ENCODE peak calls at places on chromosomes 3 and 15, in seven cellular contexts. One of them, this sample, is unnamed.

GRCh38 chr3:3778216-3778615 is 21.0 kb upstream of the LRRN1 start:
- DNase-seq in neuronal stem cell: no peak
- DNase-seq in H9: no peak
- DNase-seq in mesenchymal stem cell: no peak
- DNase-seq in IMR-90: no peak
- DNase-seq in H1: no peak
- DNase-seq in trophoblast cell: no peak
- DNase-seq in this sample: no peak

GRCh38 chr15:58761010-58761388 is 10.1 kb upstream of the MINDY2 start:
- DNase-seq in neuronal stem cell: no peak
- DNase-seq in H9: no peak
- DNase-seq in mesenchymal stem cell: no peak
- DNase-seq in IMR-90: no peak
- DNase-seq in H1: no peak
- DNase-seq in trophoblast cell: no peak
- DNase-seq in this sample: no peak

GRCh38 chr3:535566-536416 is 339.2 kb downstream of the CHL1 start:
- DNase-seq in neuronal stem cell: no peak
- DNase-seq in H9: peak; percentile 72
- DNase-seq in mesenchymal stem cell: no peak
- DNase-seq in IMR-90: peak; percentile 11
- DNase-seq in H1: peak; percentile 69
- DNase-seq in trophoblast cell: no peak
- DNase-seq in this sample: peak; percentile 56

GRCh38 chr15:70586241-70586640 is 177.1 kb downstream of the UACA start:
- DNase-seq in neuronal stem cell: no peak
- DNase-seq in H9: peak; percentile 21
- DNase-seq in mesenchymal stem cell: no peak
- DNase-seq in IMR-90: no peak
- DNase-seq in H1: no peak
- DNase-seq in trophoblast cell: no peak
- DNase-seq in this sample: no peak

GRCh38 chr15:81473177-81473576 is 99.2 kb upstream of the TMC3 start:
- DNase-seq in neuronal stem cell: no peak
- DNase-seq in H9: no peak
- DNase-seq in mesenchymal stem cell: no peak
- DNase-seq in IMR-90: no peak
- DNase-seq in H1: no peak
- DNase-seq in trophoblast cell: no peak
- DNase-seq in this sample: no peak

GRCh38 chr3:182683335-182684257 is 109.7 kb upstream of the ATP11B start:
- DNase-seq in neuronal stem cell: peak; percentile 73
- DNase-seq in H9: peak; percentile 73
- DNase-seq in mesenchymal stem cell: peak; percentile 75
- DNase-seq in IMR-90: peak; percentile 68
- DNase-seq in H1: peak; percentile 80
- DNase-seq in trophoblast cell: peak; percentile 93
- DNase-seq in this sample: peak; percentile 79

GRCh38 chr15:95557226-95558046 is 773.1 kb upstream of the NR2F2 start:
- DNase-seq in neuronal stem cell: no peak
- DNase-seq in H9: no peak
- DNase-seq in mesenchymal stem cell: peak; percentile 95
- DNase-seq in IMR-90: peak; percentile 95
- DNase-seq in H1: no peak
- DNase-seq in trophoblast cell: peak; percentile 80
- DNase-seq in this sample: peak; percentile 74

GRCh38 chr3:153439780-153440179 is 277.8 kb downstream of the RAP2B start:
- DNase-seq in neuronal stem cell: no peak
- DNase-seq in H9: no peak
- DNase-seq in mesenchymal stem cell: no peak
- DNase-seq in IMR-90: peak; percentile 8
- DNase-seq in H1: no peak
- DNase-seq in trophoblast cell: no peak
- DNase-seq in this sample: peak; percentile 22

GRCh38 chr15:23687143-23687470 is at the start of gene NDN:
- DNase-seq in neuronal stem cell: peak; percentile 57
- DNase-seq in H9: peak; percentile 79
- DNase-seq in mesenchymal stem cell: peak; percentile 44
- DNase-seq in IMR-90: peak; percentile 52
- DNase-seq in H1: peak; percentile 70
- DNase-seq in trophoblast cell: no peak
- DNase-seq in this sample: peak; percentile 78

GRCh38 chr3:130010556-130010955 is 36.0 kb downstream of the TRH start:
- DNase-seq in neuronal stem cell: no peak
- DNase-seq in H9: no peak
- DNase-seq in mesenchymal stem cell: no peak
- DNase-seq in IMR-90: no peak
- DNase-seq in H1: no peak
- DNase-seq in trophoblast cell: no peak
- DNase-seq in this sample: no peak

GRCh38 chr15:77387355-77388105 is 32.4 kb downstream of the PEAK1 start:
- DNase-seq in neuronal stem cell: no peak
- DNase-seq in H9: no peak
- DNase-seq in mesenchymal stem cell: no peak
- DNase-seq in IMR-90: peak; percentile 16
- DNase-seq in H1: no peak
- DNase-seq in trophoblast cell: no peak
- DNase-seq in this sample: peak; percentile 15

GRCh38 chr3:51747840-51748239 is 31.2 kb downstream of the IQCF6 start:
- DNase-seq in neuronal stem cell: no peak
- DNase-seq in H9: no peak
- DNase-seq in mesenchymal stem cell: no peak
- DNase-seq in IMR-90: no peak
- DNase-seq in H1: no peak
- DNase-seq in trophoblast cell: no peak
- DNase-seq in this sample: no peak

GRCh38 chr15:74417230-74417629 is 16.5 kb downstream of the SEMA7A start:
- DNase-seq in neuronal stem cell: no peak
- DNase-seq in H9: no peak
- DNase-seq in mesenchymal stem cell: peak; percentile 47
- DNase-seq in IMR-90: peak; percentile 83
- DNase-seq in H1: no peak
- DNase-seq in trophoblast cell: no peak
- DNase-seq in this sample: no peak

GRCh38 chr3:182375921-182376320 is 417.4 kb upstream of the ATP11B start:
- DNase-seq in neuronal stem cell: no peak
- DNase-seq in H9: no peak
- DNase-seq in mesenchymal stem cell: no peak
- DNase-seq in IMR-90: no peak
- DNase-seq in H1: no peak
- DNase-seq in trophoblast cell: no peak
- DNase-seq in this sample: no peak

GRCh38 chr3:179071569-179072397 is at the start of gene ZMAT3:
- DNase-seq in neuronal stem cell: peak; percentile 75
- DNase-seq in H9: peak; percentile 86
- DNase-seq in mesenchymal stem cell: peak; percentile 87
- DNase-seq in IMR-90: peak; percentile 82
- DNase-seq in H1: peak; percentile 89
- DNase-seq in trophoblast cell: peak; percentile 90
- DNase-seq in this sample: peak; percentile 87

GRCh38 chr3:195613468-195614069 is 29.8 kb upstream of the APOD start:
- DNase-seq in neuronal stem cell: no peak
- DNase-seq in H9: no peak
- DNase-seq in mesenchymal stem cell: no peak
- DNase-seq in IMR-90: peak; percentile 6
- DNase-seq in H1: no peak
- DNase-seq in trophoblast cell: peak; percentile 80
- DNase-seq in this sample: no peak

GRCh38 chr15:100078511-100079220 is 263.1 kb downstream of the ADAMTS17 start:
- DNase-seq in neuronal stem cell: no peak
- DNase-seq in H9: no peak
- DNase-seq in mesenchymal stem cell: peak; percentile 29
- DNase-seq in IMR-90: no peak
- DNase-seq in H1: no peak
- DNase-seq in trophoblast cell: peak; percentile 52
- DNase-seq in this sample: no peak

GRCh38 chr3:25412269-25412668 is 15.8 kb upstream of the RARB start:
- DNase-seq in neuronal stem cell: no peak
- DNase-seq in H9: no peak
- DNase-seq in mesenchymal stem cell: peak; percentile 66
- DNase-seq in IMR-90: peak; percentile 16
- DNase-seq in H1: no peak
- DNase-seq in trophoblast cell: no peak
- DNase-seq in this sample: no peak

GRCh38 chr15:91311986-91312385 is 211.9 kb downstream of the SV2B start:
- DNase-seq in neuronal stem cell: no peak
- DNase-seq in H9: no peak
- DNase-seq in mesenchymal stem cell: no peak
- DNase-seq in IMR-90: no peak
- DNase-seq in H1: no peak
- DNase-seq in trophoblast cell: no peak
- DNase-seq in this sample: no peak

GRCh38 chr3:148866261-148866660 is 1.2 kb downstream of the CPA3 start:
- DNase-seq in neuronal stem cell: no peak
- DNase-seq in H9: no peak
- DNase-seq in mesenchymal stem cell: peak; percentile 25
- DNase-seq in IMR-90: peak; percentile 69
- DNase-seq in H1: no peak
- DNase-seq in trophoblast cell: peak; percentile 26
- DNase-seq in this sample: peak; percentile 71

GRCh38 chr3:197891-198491 is 1.4 kb downstream of the CHL1 start:
- DNase-seq in neuronal stem cell: peak; percentile 21
- DNase-seq in H9: peak; percentile 28
- DNase-seq in mesenchymal stem cell: no peak
- DNase-seq in IMR-90: no peak
- DNase-seq in H1: peak; percentile 58
- DNase-seq in trophoblast cell: no peak
- DNase-seq in this sample: peak; percentile 12

DNA sequence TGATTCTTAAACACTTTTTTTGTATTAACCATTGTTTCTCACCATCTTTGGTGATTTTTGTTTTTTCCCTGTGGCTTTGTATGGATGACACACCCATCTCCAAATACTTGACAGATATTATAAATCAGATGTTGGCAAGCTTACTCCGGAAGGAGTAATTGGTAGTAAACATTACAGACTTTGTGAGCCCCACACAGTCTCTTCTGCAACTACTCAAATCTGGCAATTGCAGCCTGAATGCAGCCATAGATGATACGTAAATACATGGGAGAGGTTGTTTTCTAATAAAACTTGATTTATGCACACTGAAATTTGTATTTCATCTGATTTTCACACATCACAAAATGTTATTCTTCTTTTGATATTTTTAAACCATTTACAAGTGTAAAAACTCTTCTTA is 331.5 kb downstream of the ARPP21 start:
- DNase-seq in neuronal stem cell: no peak
- DNase-seq in H9: no peak
- DNase-seq in mesenchymal stem cell: no peak
- DNase-seq in IMR-90: no peak
- DNase-seq in H1: no peak
- DNase-seq in trophoblast cell: no peak
- DNase-seq in this sample: no peak
- H2BK5ac ChIP-seq in neuronal stem cell: no peak overlapping the region
- H2BK5ac ChIP-seq in H9: no peak overlapping the region
- H2BK5ac ChIP-seq in mesenchymal stem cell: no peak overlapping the region
- H2BK5ac ChIP-seq in IMR-90: no peak overlapping the region
- H2BK5ac ChIP-seq in H1: no peak overlapping the region
- H2BK5ac ChIP-seq in trophoblast cell: no peak overlapping the region
- H2BK5ac ChIP-seq in this sample: no peak overlapping the region

DNA sequence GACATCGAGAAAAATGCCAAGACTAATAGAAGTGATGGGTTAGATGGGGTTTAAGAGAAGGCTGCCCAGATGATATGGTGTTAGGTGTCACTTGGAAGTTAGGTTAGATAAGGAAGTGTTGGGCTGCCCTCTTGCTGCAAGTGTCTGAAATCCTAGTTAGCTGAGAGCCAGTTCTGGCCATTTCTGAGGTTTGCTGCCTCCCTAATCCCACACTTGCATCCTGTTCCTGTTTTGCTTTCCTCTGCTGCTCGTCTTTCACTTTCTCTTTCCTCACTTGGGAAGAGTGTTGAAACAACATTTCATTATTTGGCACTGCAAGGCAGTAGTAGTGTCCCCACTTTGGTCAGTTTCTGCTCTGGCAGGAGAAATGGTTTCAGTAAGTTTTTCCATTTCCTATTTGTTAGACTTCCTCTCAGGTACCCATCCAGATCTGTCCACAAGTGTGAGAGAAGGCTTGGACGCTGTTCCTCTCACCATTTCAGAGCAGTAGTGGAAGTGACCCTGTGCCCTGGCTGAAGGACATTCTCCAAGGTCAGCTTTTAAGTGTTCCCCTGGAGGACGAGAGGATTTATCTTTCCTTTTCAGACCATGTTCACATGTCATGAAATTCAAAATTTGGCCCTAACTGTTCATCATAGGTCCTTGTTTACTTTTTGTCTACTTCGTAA is 93.3 kb downstream of the ADAMTSL3 start:
- DNase-seq in neuronal stem cell: no peak
- DNase-seq in H9: peak; percentile 42
- DNase-seq in mesenchymal stem cell: peak; percentile 38
- DNase-seq in IMR-90: peak; percentile 10
- DNase-seq in H1: no peak
- DNase-seq in trophoblast cell: no peak
- DNase-seq in this sample: peak; percentile 69
- H2BK5ac ChIP-seq in neuronal stem cell: no peak overlapping the region
- H2BK5ac ChIP-seq in H9: no peak overlapping the region
- H2BK5ac ChIP-seq in mesenchymal stem cell: no peak overlapping the region
- H2BK5ac ChIP-seq in IMR-90: no peak overlapping the region
- H2BK5ac ChIP-seq in H1: no peak overlapping the region
- H2BK5ac ChIP-seq in trophoblast cell: no peak overlapping the region
- H2BK5ac ChIP-seq in this sample: no peak overlapping the region

DNA sequence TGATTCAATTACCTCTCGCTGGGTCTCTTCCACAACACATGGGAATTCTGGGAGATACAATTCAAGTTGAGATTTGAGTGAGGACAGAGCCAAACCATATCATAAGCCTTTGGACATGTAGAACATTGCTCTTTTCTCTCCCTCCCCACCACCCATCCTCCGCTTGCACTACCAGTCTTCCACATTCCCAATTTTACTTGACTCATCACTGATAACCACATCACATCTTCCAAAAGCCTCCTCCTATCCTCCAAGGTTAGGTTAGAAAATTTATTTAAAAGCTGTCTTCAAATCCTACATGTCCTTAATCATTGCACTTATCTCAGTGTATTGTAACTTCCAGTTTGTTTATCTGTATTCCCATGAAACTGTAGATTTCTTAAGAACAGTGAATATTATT is 10.4 kb downstream of the ZBED2 start:
- DNase-seq in neuronal stem cell: no peak
- DNase-seq in H9: no peak
- DNase-seq in mesenchymal stem cell: no peak
- DNase-seq in IMR-90: no peak
- DNase-seq in H1: no peak
- DNase-seq in trophoblast cell: no peak
- DNase-seq in this sample: no peak
- H2BK5ac ChIP-seq in neuronal stem cell: no peak overlapping the region
- H2BK5ac ChIP-seq in H9: no peak overlapping the region
- H2BK5ac ChIP-seq in mesenchymal stem cell: no peak overlapping the region
- H2BK5ac ChIP-seq in IMR-90: no peak overlapping the region
- H2BK5ac ChIP-seq in H1: no peak overlapping the region
- H2BK5ac ChIP-seq in trophoblast cell: peak overlapping the region; percentile 33
- H2BK5ac ChIP-seq in this sample: no peak overlapping the region

GRCh38 chr3:109178701-109179100 is 42.2 kb downstream of the C3orf85 start:
- DNase-seq in neuronal stem cell: no peak
- DNase-seq in H9: no peak
- DNase-seq in mesenchymal stem cell: no peak
- DNase-seq in IMR-90: no peak
- DNase-seq in H1: no peak
- DNase-seq in trophoblast cell: no peak
- DNase-seq in this sample: no peak
- H2BK5ac ChIP-seq in neuronal stem cell: no peak overlapping the region
- H2BK5ac ChIP-seq in H9: no peak overlapping the region
- H2BK5ac ChIP-seq in mesenchymal stem cell: no peak overlapping the region
- H2BK5ac ChIP-seq in IMR-90: no peak overlapping the region
- H2BK5ac ChIP-seq in H1: no peak overlapping the region
- H2BK5ac ChIP-seq in trophoblast cell: no peak overlapping the region
- H2BK5ac ChIP-seq in this sample: no peak overlapping the region

This sample was measured in mesendoderm.